ENCODE peak calls at places on chromosomes 11 and 22, in five cellular contexts. T is K562, F is HepG2, G is A549, L is H1. I is an unnamed sample.
A peak's percentile ranks its signal among the peaks of the same experiment; 100 is the strongest.

GRCh38 chr11:130464289-130464812 is 15.9 kb downstream of the ADAMTS15 start:
- DNase-seq in T (no peak), F (no peak), G (no peak), L (no peak), I (peak; percentile 42)

GRCh38 chr11:60792521-60792920 is 7.4 kb downstream of the MS4A10 start:
- DNase-seq in T (no peak), F (no peak), G (no peak), L (no peak), I (no peak)

GRCh38 chr11:113014731-113015455 is 53.7 kb downstream of the NCAM1 start:
- DNase-seq in T (no peak), F (no peak), G (no peak), L (no peak), I (no peak)

GRCh38 chr11:65872555-65873279 is at the start of gene EFEMP2:
- DNase-seq in T (no peak), F (no peak), G (no peak), L (no peak), I (no peak)

GRCh38 chr11:122024278-122024677 is 91.7 kb downstream of the BLID start:
- DNase-seq in T (no peak), F (no peak), G (no peak), L (no peak), I (no peak)

GRCh38 chr11:215581-216037 is 8.1 kb downstream of the RIC8A start:
- DNase-seq in T (peak; percentile 37), F (no peak), G (no peak), L (no peak), I (no peak)

GRCh38 chr11:75487366-75487765 is 38.4 kb downstream of the GDPD5 start:
- DNase-seq in T (no peak), F (no peak), G (no peak), L (no peak), I (no peak)

GRCh38 chr11:113952070-113952469 is 22.8 kb upstream of the HTR3A start:
- DNase-seq in T (no peak), F (no peak), G (no peak), L (no peak), I (no peak)

GRCh38 chr22:46592390-46592872 is 27.8 kb upstream of the GRAMD4 start:
- DNase-seq in T (peak; percentile 55), F (no peak), G (no peak), L (no peak), I (peak; percentile 71)

GRCh38 chr11:22859756-22860155 is 518 bp downstream of the CCDC179 start:
- DNase-seq in T (no peak), F (no peak), G (no peak), L (no peak), I (no peak)

GRCh38 chr11:22860241-22860640 is at the start of gene CCDC179:
- DNase-seq in T (peak; percentile 5), F (no peak), G (no peak), L (no peak), I (no peak)
- TF ChIP-seq MAFK in T (no peak), F (no peak), G (no peak), L (no peak), I (no peak)

GRCh38 chr22:30864441-30865420 is 103.8 kb downstream of the MORC2 start:
- DNase-seq in T (no peak), F (no peak), G (no peak), L (no peak), I (no peak)
- TF ChIP-seq MAFK in T (no peak), F (no peak), G (no peak), L (no peak), I (no peak)

GRCh38 chr11:110445428-110445827 is 15.7 kb downstream of the FDX1 start:
- DNase-seq in T (no peak), F (no peak), G (no peak), L (no peak), I (peak; percentile 64)
- TF ChIP-seq MAFK in T (no peak), F (no peak), G (no peak), L (no peak), I (no peak)

DNA sequence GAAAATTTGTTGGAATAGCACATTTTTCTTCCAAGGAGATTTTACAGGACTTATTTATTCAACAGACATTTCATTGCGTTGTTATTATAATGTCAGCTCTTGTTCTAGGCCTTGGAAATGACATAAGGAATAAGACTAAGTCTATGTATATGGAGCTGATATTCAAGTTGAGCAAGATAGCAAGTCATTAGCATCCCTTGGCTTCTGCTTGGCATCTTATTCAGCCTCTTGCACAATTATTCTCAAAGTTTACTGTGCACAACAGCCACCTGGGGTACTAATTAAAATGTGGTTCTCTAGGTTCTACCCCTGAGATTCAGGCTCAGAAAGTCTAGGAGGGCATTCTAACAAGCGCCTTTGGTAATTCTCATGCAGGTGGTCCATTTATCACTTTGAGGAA is 304.8 kb upstream of the DDI1 start:
- DNase-seq in T (no peak), F (no peak), G (no peak), L (no peak), I (peak; percentile 19)
- TF ChIP-seq MAFK in T (no peak), F (no peak), G (no peak), L (no peak), I (no peak)

GRCh38 chr22:26362471-26362870 is 66.6 kb upstream of the ASPHD2 start:
- DNase-seq in T (no peak), F (no peak), G (no peak), L (no peak), I (peak; percentile 6)

GRCh38 chr22:26372890-26373289 is 56.2 kb upstream of the ASPHD2 start:
- DNase-seq in T (no peak), F (no peak), G (no peak), L (no peak), I (no peak)

GRCh38 chr22:26364066-26365015 is 64.7 kb upstream of the ASPHD2 start:
- DNase-seq in T (peak; percentile 76), F (peak; percentile 72), G (peak; percentile 36), L (peak; percentile 63), I (peak; percentile 80)

GRCh38 chr22:26367402-26368245 is 61.4 kb upstream of the ASPHD2 start:
- DNase-seq in T (peak; percentile 77), F (peak; percentile 54), G (peak; percentile 10), L (no peak), I (peak; percentile 20)
- TF ChIP-seq MAFK in T (no peak), F (no peak), G (no peak), L (no peak), I (no peak)

GRCh38 chr11:1546536-1547466 is 25.3 kb downstream of the DUSP8 start:
- DNase-seq in T (peak; percentile 63), F (no peak), G (peak; percentile 84), L (no peak), I (peak; percentile 21)
- TF ChIP-seq MAFK in T (no peak), F (no peak), G (no peak), L (no peak), I (no peak)

GRCh38 chr11:70191495-70192140 is 11.5 kb upstream of the FADD start:
- DNase-seq in T (peak; percentile 79), F (peak; percentile 52), G (peak; percentile 74), L (peak; percentile 59), I (peak; percentile 49)
- TF ChIP-seq MAFK in T (no peak), F (peak; percentile 28), G (peak; percentile 57), L (no peak), I (no peak)

I was measured in IMR-90.